ENCODE peak calls at places on chromosomes 16 and 17, in nine cellular contexts. O is neural progenitor cell, M is AG04450, G is ovary, I is brain microvascular endothelial cell, X is cardiac muscle cell, S is testis, J is transverse colon, U is upper lobe of right lung. P is an unnamed sample.

GRCh38 chr17:60169921-60170817 is 20.4 kb downstream of the CA4 start:
- DNase-seq in O (no peak), M (no peak), G (no peak), I (no peak), X (no peak), S (no peak), J (peak), U (no peak), P (peak)

GRCh38 chr16:88597856-88598491 is 27.8 kb downstream of the ZC3H18 start:
- DNase-seq in O (no peak), M (no peak), G (no peak), I (no peak), X (no peak), S (no peak), J (no peak), U (no peak), P (no peak)

GRCh38 chr16:69465083-69465721 is 40.8 kb downstream of the CYB5B start:
- DNase-seq in O (no peak), M (no peak), G (no peak), I (peak), X (peak), S (no peak), J (peak), U (no peak), P (peak)

GRCh38 chr17:72182256-72182890 is 61.6 kb downstream of the SOX9 start:
- DNase-seq in O (no peak), M (no peak), G (no peak), I (no peak), X (no peak), S (no peak), J (peak), U (no peak), P (no peak)

GRCh38 chr17:81090361-81091133 is 55.6 kb downstream of the BAIAP2 start:
- DNase-seq in O (peak), M (no peak), G (no peak), I (no peak), X (no peak), S (peak), J (peak), U (peak), P (peak)

GRCh38 chr16:25134306-25134705 is 22.8 kb downstream of the LCMT1 start:
- DNase-seq in O (no peak), M (no peak), G (no peak), I (peak), X (no peak), S (no peak), J (no peak), U (no peak), P (no peak)

GRCh38 chr17:80899402-80900268 is 92.0 kb upstream of the CHMP6 start:
- DNase-seq in O (peak), M (no peak), G (no peak), I (no peak), X (peak), S (no peak), J (peak), U (peak), P (peak)

GRCh38 chr16:81636298-81636960 is 142.7 kb upstream of the PLCG2 start:
- DNase-seq in O (no peak), M (no peak), G (no peak), I (no peak), X (no peak), S (no peak), J (no peak), U (no peak), P (peak)

GRCh38 chr16:30076276-30076791 is 540 bp downstream of the PPP4C start:
- DNase-seq in O (no peak), M (no peak), G (no peak), I (no peak), X (peak), S (no peak), J (peak), U (no peak), P (no peak)

GRCh38 chr16:55655709-55656694 is at the start of gene SLC6A2:
- DNase-seq in O (peak), M (no peak), G (no peak), I (no peak), X (peak), S (peak), J (no peak), U (no peak), P (no peak)

GRCh38 chr17:81391964-81392908 is 3.0 kb upstream of the BAHCC1 start:
- DNase-seq in O (no peak), M (no peak), G (peak), I (no peak), X (peak), S (peak), J (peak), U (peak), P (peak)

GRCh38 chr17:78226752-78227454 is 4.5 kb upstream of the TMEM235 start:
- DNase-seq in O (no peak), M (no peak), G (no peak), I (no peak), X (no peak), S (no peak), J (peak), U (no peak), P (no peak)

GRCh38 chr16:66199189-66199588 is 167.3 kb upstream of the CDH5 start:
- DNase-seq in O (no peak), M (no peak), G (no peak), I (no peak), X (no peak), S (no peak), J (no peak), U (no peak), P (peak)

GRCh38 chr17:6857904-6858303 is 26.4 kb upstream of the TEKT1 start:
- DNase-seq in O (no peak), M (no peak), G (no peak), I (no peak), X (no peak), S (no peak), J (no peak), U (no peak), P (no peak)

GRCh38 chr17:6857336-6857735 is 25.8 kb upstream of the TEKT1 start:
- DNase-seq in O (no peak), M (no peak), G (no peak), I (no peak), X (no peak), S (no peak), J (no peak), U (no peak), P (no peak)

GRCh38 chr17:6853764-6854442 is 22.4 kb upstream of the TEKT1 start:
- DNase-seq in O (peak), M (no peak), G (no peak), I (no peak), X (no peak), S (peak), J (no peak), U (no peak), P (no peak)

GRCh38 chr17:6856054-6856453 is 24.5 kb upstream of the TEKT1 start:
- DNase-seq in O (no peak), M (no peak), G (no peak), I (no peak), X (no peak), S (no peak), J (no peak), U (no peak), P (no peak)
- H3K4me3 ChIP-seq in O (no peak), M (no peak), G (no peak), I (no peak), X (no peak), S (no peak), J (no peak), U (no peak), P (no peak)

GRCh38 chr17:27559506-27559931 is 71.5 kb upstream of the LGALS9 start:
- DNase-seq in O (no peak), M (peak), G (peak), I (peak), X (no peak), S (peak), J (no peak), U (no peak), P (peak)
- TF ChIP-seq CTCF in O (no peak), M (peak), G (no peak), I (peak), X (peak), S (no peak), J (no peak), U (peak), P (peak)

GRCh38 chr17:7019839-7020519 is 2.9 kb upstream of the BCL6B start:
- DNase-seq in O (peak), M (no peak), G (peak), I (no peak), X (peak), S (peak), J (peak), U (peak), P (peak)
- H3K4me3 ChIP-seq in O (peak), M (peak), G (peak), I (peak), X (no peak), S (peak), J (peak), U (peak), P (peak)

DNA sequence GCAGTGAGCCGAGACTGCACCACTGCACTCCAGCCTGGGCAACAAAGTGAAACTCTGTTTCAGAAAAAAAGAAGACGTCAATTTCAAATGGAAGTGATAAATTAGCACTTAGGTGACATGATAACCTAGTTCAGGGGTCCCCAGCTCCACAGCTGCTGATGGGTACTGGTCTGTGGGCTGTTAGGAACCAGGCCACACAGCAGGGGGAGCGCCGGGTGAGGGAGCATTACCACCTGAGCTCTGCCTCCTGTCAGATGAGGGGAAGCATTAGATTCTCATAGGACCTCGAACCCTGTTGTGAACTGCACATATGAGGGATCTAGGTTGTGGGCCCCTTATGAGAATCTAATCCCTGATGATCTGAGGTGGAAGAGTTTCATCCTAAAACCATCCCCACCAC is 253.0 kb downstream of the FOXL1 start:
- DNase-seq in O (no peak), M (no peak), G (no peak), I (no peak), X (no peak), S (no peak), J (no peak), U (no peak), P (no peak)
- TF ChIP-seq CTCF in O (no peak), M (no peak), G (no peak), I (peak), X (no peak), S (no peak), J (no peak), U (no peak), P (no peak)

DNA sequence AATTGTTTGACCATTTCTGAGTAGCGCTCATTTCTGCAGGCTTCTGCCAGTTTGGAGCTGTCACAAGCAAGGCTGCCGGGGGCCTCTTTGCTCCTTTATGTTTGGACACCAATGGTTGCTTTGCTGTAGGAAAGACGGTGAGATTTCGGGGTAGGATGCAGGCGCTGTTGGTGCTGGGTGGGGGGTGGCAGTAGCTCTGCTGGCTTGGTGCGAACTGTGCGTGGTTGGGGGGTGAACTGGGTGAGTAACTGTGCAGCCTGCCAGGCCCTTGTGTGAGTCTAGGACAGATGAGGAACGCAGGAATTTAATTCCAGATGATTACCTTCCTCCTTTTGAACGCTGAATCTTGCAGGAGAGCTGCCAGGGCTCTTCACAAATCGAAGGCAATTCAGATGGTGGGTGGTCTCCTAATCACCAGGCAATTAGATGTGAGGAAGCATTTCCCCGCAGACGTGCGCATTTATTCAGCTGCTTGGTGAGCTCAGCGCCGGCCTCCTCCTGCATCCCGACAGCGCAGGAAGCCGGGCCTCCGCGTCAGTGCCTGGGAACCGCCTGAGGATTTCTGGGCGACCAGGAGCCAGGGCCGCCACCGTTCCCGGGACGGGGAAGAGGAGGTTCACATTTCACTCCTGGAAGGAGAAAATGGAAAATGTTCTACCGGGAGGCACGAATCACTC is 154.4 kb downstream of the FOXL1 start:
- DNase-seq in O (peak), M (no peak), G (no peak), I (no peak), X (peak), S (no peak), J (no peak), U (no peak), P (no peak)
- H3K4me3 ChIP-seq in O (peak), M (no peak), G (no peak), I (no peak), X (no peak), S (no peak), J (no peak), U (no peak), P (no peak)

DNA sequence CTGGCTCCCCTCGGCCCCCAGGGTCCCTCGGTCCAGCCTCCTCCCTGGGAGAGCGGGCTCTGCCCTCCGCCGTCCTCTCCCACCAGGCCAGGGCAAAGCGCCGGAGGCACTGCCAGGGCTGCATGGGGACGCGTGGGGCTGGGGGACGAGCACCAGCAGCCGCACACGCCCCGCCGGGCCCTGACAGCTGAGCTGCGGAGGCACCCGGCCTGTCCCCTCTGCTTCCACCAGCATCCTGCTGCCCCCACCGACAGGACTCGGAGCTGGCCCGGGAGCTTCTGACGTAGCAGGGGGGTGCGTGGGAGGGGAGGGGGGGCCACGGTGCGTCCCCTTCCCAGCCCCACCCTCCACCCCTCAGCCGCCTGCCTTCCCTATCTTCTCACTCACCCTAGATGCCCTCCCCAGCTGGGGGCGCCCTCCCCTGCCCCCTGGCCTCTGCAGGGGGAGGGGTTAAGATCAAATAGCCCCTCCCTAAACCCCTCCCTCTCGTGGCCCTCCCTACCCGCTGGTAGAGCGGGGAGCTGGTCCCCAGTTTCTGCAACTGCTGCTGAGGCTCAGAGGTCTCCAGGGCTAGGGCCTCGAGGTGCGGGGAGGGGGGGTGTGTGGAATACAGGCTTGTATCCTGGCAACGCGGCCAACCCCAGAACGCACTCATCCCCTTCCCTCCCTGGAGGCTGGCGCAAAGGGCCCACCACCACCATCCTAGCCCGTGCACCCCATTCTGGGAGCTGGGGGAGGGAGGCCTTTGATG is 1.1 kb downstream of the SRCIN1 start:
- DNase-seq in O (peak), M (no peak), G (no peak), I (no peak), X (peak), S (peak), J (no peak), U (no peak), P (no peak)
- TF ChIP-seq CTCF in O (peak), M (no peak), G (no peak), I (peak), X (no peak), S (no peak), J (no peak), U (no peak), P (no peak)

GRCh38 chr16:1794908-1795666 is 1.6 kb upstream of the IGFALS start:
- DNase-seq in O (no peak), M (no peak), G (no peak), I (no peak), X (no peak), S (no peak), J (no peak), U (no peak), P (no peak)

GRCh38 chr16:1800703-1801102 is 7.2 kb upstream of the IGFALS start:
- DNase-seq in O (no peak), M (no peak), G (no peak), I (no peak), X (no peak), S (no peak), J (no peak), U (no peak), P (no peak)
- H3K4me3 ChIP-seq in O (no peak), M (no peak), G (no peak), I (no peak), X (no peak), S (no peak), J (no peak), U (no peak), P (no peak)

DNA sequence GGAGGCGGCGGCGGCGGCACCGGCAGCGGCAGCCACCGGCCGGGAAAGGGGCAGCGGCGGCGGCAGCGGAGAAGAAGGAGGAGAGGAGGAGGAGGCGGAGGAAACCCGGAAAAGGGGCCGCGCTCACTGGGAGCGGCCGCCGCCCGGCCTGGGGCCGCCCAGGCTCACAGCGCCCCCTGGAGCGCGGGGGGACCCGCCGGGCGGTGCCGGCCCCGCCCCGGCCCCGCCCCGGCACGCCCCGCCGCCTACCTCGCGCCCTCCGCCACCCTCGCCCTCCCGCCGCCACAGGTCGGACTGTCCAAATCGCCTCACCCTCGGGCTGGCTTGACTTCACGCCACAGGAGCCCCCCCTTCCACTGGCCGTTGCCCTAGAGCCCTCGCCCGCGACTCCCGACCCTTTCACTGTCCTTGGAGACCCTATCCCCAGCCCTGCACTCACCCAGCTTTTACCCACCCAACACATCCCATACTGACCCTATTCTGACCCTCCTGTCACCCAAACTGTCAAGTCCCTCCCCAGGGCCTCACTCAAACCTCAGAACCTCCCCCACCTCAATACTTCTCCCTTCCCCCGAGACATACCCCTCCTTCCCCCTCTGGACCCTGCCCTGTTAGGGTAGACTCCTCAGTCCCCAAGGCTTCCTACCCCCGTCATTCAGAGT is at the start of gene CSNK2A2:
- DNase-seq in O (peak), M (peak), G (peak), I (peak), X (peak), S (peak), J (peak), U (peak), P (peak)
- TF ChIP-seq CTCF in O (no peak), M (peak), G (no peak), I (no peak), X (peak), S (peak), J (peak), U (no peak), P (no peak)

GRCh38 chr17:39772987-39773664 is 35.4 kb downstream of the GRB7 start:
- DNase-seq in O (no peak), M (no peak), G (no peak), I (no peak), X (no peak), S (no peak), J (no peak), U (no peak), P (no peak)
- H3K4me3 ChIP-seq in O (no peak), M (no peak), G (no peak), I (no peak), X (no peak), S (no peak), J (no peak), U (no peak), P (no peak)

P was measured in cardiac fibroblast.